ENCODE peak calls at places on chromosomes 5 and 9, in ten cellular contexts. Z, K, P, D, H, N, J, X, M and V are unnamed samples. For H3K27me3 and H3K9me3, the result is how much of the 10 kb centered on the place peaks cover.

GRCh38 chr9:106800691-106801090 is 62.3 kb upstream of the ZNF462 start:
- DNase-seq in Z (no peak), K (no peak), P (peak), D (no peak), H (no peak), N (no peak), J (no peak), X (no peak), M (no peak), V (no peak)

GRCh38 chr5:83029912-83030311 is 47.3 kb downstream of the TMEM167A start:
- DNase-seq in Z (no peak), K (peak), P (no peak), D (no peak), H (no peak), N (no peak), J (no peak), X (no peak), M (no peak), V (no peak)

GRCh38 chr5:107831612-107832395 is 161.1 kb upstream of the EFNA5 start:
- DNase-seq in Z (no peak), K (peak), P (no peak), D (no peak), H (no peak), N (no peak), J (peak), X (no peak), M (no peak), V (no peak)

GRCh38 chr5:61055434-61056006 is 106.7 kb downstream of the SMIM15 start:
- DNase-seq in Z (no peak), K (peak), P (peak), D (no peak), H (no peak), N (no peak), J (no peak), X (no peak), M (peak), V (no peak)

GRCh38 chr5:104080646-104081175 is 518.1 kb upstream of the NUDT12 start:
- DNase-seq in Z (no peak), K (no peak), P (no peak), D (no peak), H (no peak), N (no peak), J (no peak), X (no peak), M (no peak), V (no peak)

GRCh38 chr5:37841223-37841622 is 1.4 kb upstream of the GDNF start:
- DNase-seq in Z (no peak), K (no peak), P (no peak), D (no peak), H (no peak), N (no peak), J (no peak), X (no peak), M (peak), V (no peak)

GRCh38 chr9:96567203-96567700 is 52.4 kb downstream of the CDC14B start:
- DNase-seq in Z (no peak), K (no peak), P (no peak), D (no peak), H (no peak), N (no peak), J (no peak), X (peak), M (peak), V (no peak)

GRCh38 chr5:128597151-128597550 is 59.1 kb upstream of the FBN2 start:
- DNase-seq in Z (no peak), K (no peak), P (no peak), D (no peak), H (no peak), N (no peak), J (no peak), X (no peak), M (no peak), V (no peak)

GRCh38 chr5:20556364-20556763 is 568.4 kb upstream of the CDH18 start:
- DNase-seq in Z (no peak), K (peak), P (peak), D (no peak), H (no peak), N (no peak), J (no peak), X (no peak), M (no peak), V (no peak)

GRCh38 chr5:102289251-102289899 is 6.7 kb downstream of the SLCO4C1 start:
- DNase-seq in Z (no peak), K (peak), P (peak), D (no peak), H (no peak), N (no peak), J (no peak), X (no peak), M (no peak), V (no peak)

GRCh38 chr9:109212768-109213167 is 45.7 kb upstream of the FRRS1L start:
- DNase-seq in Z (no peak), K (no peak), P (no peak), D (no peak), H (no peak), N (no peak), J (peak), X (no peak), M (no peak), V (no peak)

GRCh38 chr5:128965011-128965637 is at the start of gene SLC27A6:
- DNase-seq in Z (peak), K (peak), P (no peak), D (peak), H (no peak), N (no peak), J (peak), X (peak), M (no peak), V (peak)

GRCh38 chr9:1875921-1876448 is 139.2 kb upstream of the SMARCA2 start:
- DNase-seq in Z (no peak), K (no peak), P (no peak), D (no peak), H (no peak), N (no peak), J (no peak), X (peak), M (no peak), V (no peak)

GRCh38 chr9:34254141-34254913 is 74.7 kb downstream of the KIF24 start:
- DNase-seq in Z (peak), K (peak), P (peak), D (peak), H (no peak), N (no peak), J (peak), X (no peak), M (no peak), V (no peak)

GRCh38 chr9:112075009-112075378 is 100.1 kb downstream of the SUSD1 start:
- DNase-seq in Z (no peak), K (no peak), P (no peak), D (no peak), H (no peak), N (no peak), J (no peak), X (no peak), M (no peak), V (no peak)

GRCh38 chr9:91163441-91163772 is 198.3 kb downstream of the AUH start:
- DNase-seq in Z (no peak), K (no peak), P (no peak), D (no peak), H (no peak), N (no peak), J (no peak), X (no peak), M (no peak), V (no peak)

GRCh38 chr5:84131372-84131771 is 253.3 kb downstream of the EDIL3 start:
- DNase-seq in Z (no peak), K (no peak), P (peak), D (no peak), H (no peak), N (no peak), J (no peak), X (no peak), M (no peak), V (no peak)

GRCh38 chr5:41510176-41510831 is at the start of gene PLCXD3:
- DNase-seq in Z (peak), K (no peak), P (peak), D (peak), H (peak), N (peak), J (peak), X (peak), M (no peak), V (peak)

GRCh38 chr5:138831703-138832102 is 43.4 kb downstream of the LRRTM2 start:
- DNase-seq in Z (no peak), K (no peak), P (no peak), D (no peak), H (no peak), N (no peak), J (no peak), X (no peak), M (no peak), V (no peak)

GRCh38 chr5:125476888-125477585 is 730.6 kb upstream of the ZNF608 start:
- DNase-seq in Z (no peak), K (no peak), P (no peak), D (no peak), H (no peak), N (no peak), J (no peak), X (no peak), M (peak), V (no peak)

GRCh38 chr5:137710086-137710485 is 25.8 kb downstream of the KLHL3 start:
- DNase-seq in Z (no peak), K (peak), P (no peak), D (no peak), H (no peak), N (no peak), J (no peak), X (no peak), M (no peak), V (no peak)

GRCh38 chr9:5718296-5719032 is 89.6 kb downstream of the RIC1 start:
- DNase-seq in Z (no peak), K (no peak), P (no peak), D (no peak), H (no peak), N (no peak), J (no peak), X (no peak), M (peak), V (no peak)

GRCh38 chr9:126057036-126057435 is 269.6 kb upstream of the MVB12B start:
- DNase-seq in Z (no peak), K (no peak), P (no peak), D (peak), H (no peak), N (no peak), J (no peak), X (no peak), M (no peak), V (no peak)

GRCh38 chr9:88994820-88995180 is 3.5 kb downstream of the S1PR3 start:
- DNase-seq in Z (no peak), K (peak), P (no peak), D (no peak), H (no peak), N (no peak), J (peak), X (no peak), M (peak), V (no peak)

GRCh38 chr5:162240734-162241133 is 173.2 kb downstream of the GABRG2 start:
- DNase-seq in Z (no peak), K (no peak), P (no peak), D (no peak), H (no peak), N (no peak), J (no peak), X (no peak), M (no peak), V (no peak)

GRCh38 chr5:95870105-95870672 is 47.7 kb upstream of the GLRX start:
- DNase-seq in Z (no peak), K (peak), P (peak), D (no peak), H (no peak), N (no peak), J (no peak), X (no peak), M (peak), V (no peak)

GRCh38 chr5:164059471-164059870 is 554.1 kb downstream of the MAT2B start:
- DNase-seq in Z (no peak), K (no peak), P (no peak), D (no peak), H (no peak), N (no peak), J (no peak), X (no peak), M (no peak), V (no peak)

GRCh38 chr5:65329266-65329665 is 152.5 kb downstream of the ADAMTS6 start:
- DNase-seq in Z (no peak), K (no peak), P (no peak), D (no peak), H (no peak), N (no peak), J (no peak), X (no peak), M (peak), V (no peak)

GRCh38 chr5:76595755-76596481 is 27.3 kb downstream of the F2RL2 start:
- DNase-seq in Z (no peak), K (no peak), P (no peak), D (no peak), H (no peak), N (no peak), J (no peak), X (no peak), M (no peak), V (no peak)

DNA sequence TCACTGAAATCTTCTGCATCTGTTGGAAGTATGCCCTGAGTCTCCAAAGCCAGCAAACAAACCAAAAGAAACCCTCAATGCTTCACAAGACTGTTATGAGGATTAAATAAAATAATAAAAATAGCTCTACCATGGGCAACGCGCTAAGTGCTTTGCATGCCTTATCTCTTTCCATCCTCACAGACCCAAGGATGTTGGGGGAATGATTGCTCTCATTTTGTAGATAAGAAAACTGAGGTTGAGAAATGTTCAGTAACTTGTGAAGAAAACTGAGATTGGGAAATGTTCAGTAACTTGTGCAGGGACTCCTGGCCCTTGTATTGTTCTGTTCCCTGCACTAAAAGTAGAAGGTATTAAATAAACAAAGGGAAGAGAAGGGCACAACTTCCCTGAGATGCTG is 7.9 kb downstream of the HAND1 start:
- DNase-seq in Z (no peak), K (no peak), P (no peak), D (no peak), H (no peak), N (no peak), J (no peak), X (no peak), M (no peak), V (no peak)
- H3K27me3 ChIP-seq in Z (half or more), K (half or more), P (half or more), D (under half), H (under half), N (under half), J (half or more), X (half or more), M (half or more), V (half or more)

GRCh38 chr9:137972355-137972987 is 94.9 kb downstream of the CACNA1B start:
- DNase-seq in Z (no peak), K (no peak), P (no peak), D (peak), H (no peak), N (no peak), J (no peak), X (no peak), M (no peak), V (no peak)
- H3K9me3 ChIP-seq in Z (under half), K (under half), P (under half), D (under half), H (under half), N (under half), J (under half), X (under half), M (under half), V (under half)

GRCh38 chr5:168227973-168228615 is 63.4 kb upstream of the WWC1 start:
- DNase-seq in Z (no peak), K (no peak), P (no peak), D (no peak), H (no peak), N (no peak), J (no peak), X (no peak), M (no peak), V (no peak)
- H3K27ac ChIP-seq in Z (peak), K (no peak), P (no peak), D (no peak), H (no peak), N (no peak), J (no peak), X (no peak), M (no peak), V (peak)

GRCh38 chr5:115810776-115811175 is 5.7 kb downstream of the CDO1 start:
- DNase-seq in Z (no peak), K (no peak), P (peak), D (no peak), H (no peak), N (no peak), J (no peak), X (no peak), M (peak), V (no peak)

GRCh38 chr5:115811406-115811805 is 5.1 kb downstream of the CDO1 start:
- DNase-seq in Z (no peak), K (no peak), P (no peak), D (no peak), H (no peak), N (no peak), J (no peak), X (no peak), M (no peak), V (no peak)

GRCh38 chr5:115807654-115808052 is 8.8 kb downstream of the CDO1 start:
- DNase-seq in Z (no peak), K (no peak), P (no peak), D (no peak), H (no peak), N (no peak), J (no peak), X (no peak), M (no peak), V (no peak)

GRCh38 chr5:115812372-115812771 is 4.1 kb downstream of the CDO1 start:
- DNase-seq in Z (no peak), K (no peak), P (no peak), D (no peak), H (no peak), N (no peak), J (no peak), X (no peak), M (no peak), V (no peak)

DNA sequence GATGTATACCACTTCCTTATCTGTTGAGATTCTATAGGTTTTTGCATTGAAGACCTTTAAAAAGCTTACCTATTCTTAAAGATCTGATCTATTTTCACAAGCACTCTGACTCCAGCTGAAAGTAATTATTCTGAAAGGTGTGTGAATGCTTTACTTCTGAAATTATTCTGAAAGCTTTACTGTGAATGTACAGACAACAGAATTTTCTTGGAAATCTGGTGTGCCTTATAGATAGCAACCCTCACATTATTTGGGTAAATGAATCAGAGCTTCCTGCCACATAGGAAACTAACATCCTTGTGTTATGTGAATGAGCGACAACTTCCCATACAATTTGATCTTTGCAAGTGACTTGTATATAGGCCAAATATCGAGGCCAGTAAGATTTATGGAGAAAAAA is 6.5 kb downstream of the CDO1 start:
- DNase-seq in Z (no peak), K (no peak), P (no peak), D (no peak), H (no peak), N (no peak), J (no peak), X (no peak), M (peak), V (no peak)
- H3K27me3 ChIP-seq in Z (under half), K (under half), P (under half), D (under half), H (under half), N (under half), J (under half), X (under half), M (under half), V (under half)

DNA sequence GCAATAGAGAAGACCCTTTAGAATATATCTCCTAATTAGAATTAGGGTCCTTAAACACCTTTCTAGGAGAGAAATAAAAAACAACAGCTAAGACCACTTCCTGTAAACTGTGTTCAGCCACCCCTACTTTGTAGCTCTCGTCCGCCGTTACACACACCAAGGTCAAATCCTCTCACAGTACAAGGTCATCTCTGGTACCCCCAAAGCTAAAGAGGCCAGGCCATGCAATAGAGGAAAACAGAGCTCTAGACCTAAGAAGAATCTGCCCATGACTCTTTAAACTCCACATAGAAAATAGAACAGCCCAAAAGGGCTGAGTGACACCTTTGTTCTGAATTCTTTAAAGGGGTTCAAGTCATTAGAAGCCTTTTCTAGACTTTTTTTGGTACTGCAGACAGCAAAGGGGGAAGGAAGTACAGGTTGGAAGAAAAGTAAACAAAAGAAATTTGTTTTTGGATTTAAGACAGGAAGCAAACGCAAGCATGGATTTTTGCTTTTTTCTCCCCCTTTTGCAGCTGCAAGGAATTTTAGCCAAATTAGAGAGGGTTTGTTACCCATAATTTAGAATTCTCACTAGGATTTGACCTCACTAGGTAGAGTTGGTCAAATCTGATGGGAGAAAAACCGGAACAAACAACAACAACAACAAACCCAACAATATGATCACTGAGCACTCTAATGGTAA is 13.4 kb upstream of the FANCC start:
- DNase-seq in Z (no peak), K (no peak), P (no peak), D (no peak), H (no peak), N (no peak), J (no peak), X (no peak), M (no peak), V (no peak)
- H3K9me3 ChIP-seq in Z (under half), K (under half), P (under half), D (under half), H (under half), N (under half), J (under half), X (under half), M (under half), V (under half)

GRCh38 chr5:134465856-134466240 is 54.2 kb upstream of the CDKN2AIPNL start:
- DNase-seq in Z (peak), K (peak), P (peak), D (peak), H (peak), N (peak), J (peak), X (peak), M (peak), V (peak)
- H3K27ac ChIP-seq in Z (peak), K (peak), P (peak), D (peak), H (peak), N (peak), J (peak), X (peak), M (peak), V (peak)